ENCODE peak calls at places on chromosome 17, in eight cellular contexts. C is stomach, E is kidney epithelial cell, K is brain microvascular endothelial cell, P is body of pancreas, U is adrenal gland, M is fibroblast of the aortic adventitia, Q is RWPE1. V is an unnamed sample.

GRCh38 chr17:12320286-12320685 is 299.6 kb downstream of the MAP2K4 start:
- DNase-seq in C (no peak), E (no peak), K (peak), P (no peak), U (no peak), M (no peak), Q (no peak), V (peak)

GRCh38 chr17:14919049-14919545 is 346.0 kb downstream of the PMP22 start:
- DNase-seq in C (no peak), E (no peak), K (no peak), P (no peak), U (no peak), M (no peak), Q (no peak), V (no peak)

GRCh38 chr17:17514993-17515920 is 19.1 kb upstream of the RASD1 start:
- DNase-seq in C (no peak), E (peak), K (no peak), P (no peak), U (no peak), M (peak), Q (no peak), V (peak)

GRCh38 chr17:75679706-75680201 is 12.6 kb downstream of the SAP30BP start:
- DNase-seq in C (peak), E (no peak), K (no peak), P (peak), U (peak), M (no peak), Q (peak), V (peak)

GRCh38 chr17:12659500-12659899 is 6.2 kb upstream of the MYOCD start:
- DNase-seq in C (no peak), E (peak), K (peak), P (no peak), U (no peak), M (peak), Q (no peak), V (peak)

GRCh38 chr17:76598004-76598439 is 12.4 kb upstream of the ST6GALNAC2 start:
- DNase-seq in C (no peak), E (no peak), K (no peak), P (peak), U (no peak), M (no peak), Q (no peak), V (no peak)

GRCh38 chr17:1331708-1332107 is 52.2 kb downstream of the TRARG1 start:
- DNase-seq in C (no peak), E (no peak), K (no peak), P (no peak), U (no peak), M (no peak), Q (no peak), V (no peak)

GRCh38 chr17:55717898-55718735 is 4.5 kb downstream of the TMEM100 start:
- DNase-seq in C (peak), E (peak), K (peak), P (peak), U (peak), M (peak), Q (peak), V (peak)

GRCh38 chr17:41762841-41763240 is 23.7 kb downstream of the JUP start:
- DNase-seq in C (no peak), E (no peak), K (no peak), P (no peak), U (no peak), M (no peak), Q (no peak), V (no peak)

GRCh38 chr17:76492989-76493501 is 8.2 kb downstream of the RHBDF2 start:
- DNase-seq in C (peak), E (no peak), K (peak), P (peak), U (peak), M (peak), Q (peak), V (peak)

GRCh38 chr17:78823282-78824046 is 17.1 kb downstream of the USP36 start:
- DNase-seq in C (no peak), E (no peak), K (no peak), P (no peak), U (no peak), M (no peak), Q (no peak), V (no peak)

GRCh38 chr17:50117202-50118040 is 12.5 kb downstream of the SAMD14 start:
- DNase-seq in C (peak), E (no peak), K (no peak), P (peak), U (peak), M (peak), Q (peak), V (peak)

DNA sequence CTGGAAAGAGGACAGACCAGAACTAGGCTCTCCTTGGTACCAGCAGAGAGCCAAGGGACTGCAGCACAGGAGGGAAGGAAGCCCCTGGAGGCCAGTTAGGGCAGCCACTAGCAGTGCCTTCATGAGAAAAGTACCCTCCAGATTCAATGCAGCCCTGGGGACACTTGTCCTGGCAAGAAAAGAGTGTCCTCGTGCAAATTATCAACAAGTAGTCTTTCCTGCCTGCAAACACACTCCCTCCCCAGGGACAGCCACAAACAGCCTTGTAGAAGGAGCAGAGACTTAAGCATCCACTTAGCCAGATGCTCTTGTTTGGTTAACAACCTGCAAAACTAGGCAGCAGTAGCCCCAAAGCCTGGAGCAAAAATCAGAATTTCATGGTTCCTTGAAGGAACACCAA is 24.3 kb downstream of the CENPV start:
- DNase-seq in C (no peak), E (no peak), K (no peak), P (no peak), U (no peak), M (no peak), Q (no peak), V (peak)
- TF ChIP-seq CTCF in C (no peak), E (peak), K (peak), P (no peak), U (no peak), M (peak), Q (no peak), V (peak)

DNA sequence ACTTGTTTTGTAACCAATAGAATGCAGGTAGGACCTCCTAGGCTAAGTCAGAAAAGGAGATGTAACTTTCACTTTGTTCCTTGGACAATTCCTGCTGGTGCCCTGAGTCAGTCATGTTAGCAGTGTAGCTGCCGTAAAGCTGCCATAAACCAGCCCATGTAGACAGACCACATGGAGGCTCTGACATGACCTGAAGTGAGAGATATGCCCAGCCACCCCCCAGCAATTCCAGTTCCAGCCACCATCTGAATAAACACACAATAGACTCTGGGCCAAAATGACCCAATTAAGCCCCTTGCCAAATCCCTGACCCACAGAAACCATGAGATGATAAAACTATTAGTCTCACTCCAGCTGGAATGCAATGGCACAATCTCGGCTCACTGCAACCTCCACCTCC is 20.6 kb downstream of the SMURF2 start:
- DNase-seq in C (no peak), E (no peak), K (peak), P (peak), U (peak), M (peak), Q (no peak), V (peak)
- TF ChIP-seq CTCF in C (no peak), E (no peak), K (peak), P (no peak), U (no peak), M (peak), Q (no peak), V (no peak)

GRCh38 chr17:40443196-40443987 is at the start of gene IGFBP4:
- DNase-seq in C (peak), E (peak), K (no peak), P (peak), U (peak), M (peak), Q (peak), V (peak)
- TF ChIP-seq CTCF in C (no peak), E (peak), K (peak), P (no peak), U (no peak), M (no peak), Q (peak), V (peak)

GRCh38 chr17:44414394-44415155 is 25.1 kb upstream of the ITGA2B start:
- DNase-seq in C (no peak), E (no peak), K (no peak), P (no peak), U (no peak), M (no peak), Q (no peak), V (no peak)

GRCh38 chr17:44408786-44409185 is 19.3 kb upstream of the ITGA2B start:
- DNase-seq in C (no peak), E (no peak), K (no peak), P (no peak), U (no peak), M (no peak), Q (no peak), V (no peak)

GRCh38 chr17:44409309-44410028 is 20.0 kb upstream of the ITGA2B start:
- DNase-seq in C (no peak), E (no peak), K (no peak), P (no peak), U (no peak), M (no peak), Q (no peak), V (no peak)
- TF ChIP-seq CTCF in C (no peak), E (no peak), K (no peak), P (no peak), U (no peak), M (no peak), Q (no peak), V (peak)

DNA sequence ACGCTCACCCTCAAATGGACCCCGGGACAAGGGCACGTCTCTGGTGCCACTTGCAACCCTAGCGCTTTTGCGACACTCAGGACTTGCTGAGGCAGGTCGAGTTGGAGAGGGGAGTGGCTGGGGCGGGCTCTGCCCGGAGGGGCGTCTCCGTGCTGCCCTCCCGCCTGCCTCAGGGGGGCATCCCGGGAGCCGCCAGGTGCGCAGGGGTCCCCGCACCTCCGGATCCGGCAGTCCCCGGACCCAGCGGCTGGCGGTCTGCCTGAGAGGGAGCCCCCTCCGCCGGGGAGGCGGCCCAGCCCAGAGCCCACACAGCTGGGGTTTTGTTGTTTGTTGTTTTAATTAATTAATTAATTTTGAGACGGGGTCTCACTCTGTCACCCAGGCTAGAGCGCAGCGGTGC is at the start of gene SLC52A1:
- DNase-seq in C (no peak), E (no peak), K (no peak), P (no peak), U (no peak), M (no peak), Q (no peak), V (no peak)
- TF ChIP-seq CTCF in C (no peak), E (no peak), K (no peak), P (no peak), U (no peak), M (no peak), Q (no peak), V (no peak)

GRCh38 chr17:8574687-8575086 is 55.8 kb downstream of the MYH10 start:
- DNase-seq in C (no peak), E (no peak), K (no peak), P (no peak), U (no peak), M (peak), Q (no peak), V (no peak)
- TF ChIP-seq CTCF in C (no peak), E (peak), K (peak), P (no peak), U (no peak), M (peak), Q (no peak), V (peak)

GRCh38 chr17:35765086-35765710 is 4.5 kb downstream of the C17orf50 start:
- DNase-seq in C (no peak), E (no peak), K (no peak), P (no peak), U (no peak), M (no peak), Q (no peak), V (no peak)

GRCh38 chr17:35765731-35766488 is 5.2 kb downstream of the C17orf50 start:
- DNase-seq in C (no peak), E (no peak), K (no peak), P (no peak), U (no peak), M (no peak), Q (no peak), V (no peak)

GRCh38 chr17:35768796-35769195 is 8.1 kb downstream of the C17orf50 start:
- DNase-seq in C (no peak), E (no peak), K (no peak), P (no peak), U (no peak), M (no peak), Q (no peak), V (no peak)

GRCh38 chr17:35766489-35766877 is 5.8 kb downstream of the C17orf50 start:
- DNase-seq in C (no peak), E (no peak), K (no peak), P (no peak), U (no peak), M (no peak), Q (no peak), V (no peak)

DNA sequence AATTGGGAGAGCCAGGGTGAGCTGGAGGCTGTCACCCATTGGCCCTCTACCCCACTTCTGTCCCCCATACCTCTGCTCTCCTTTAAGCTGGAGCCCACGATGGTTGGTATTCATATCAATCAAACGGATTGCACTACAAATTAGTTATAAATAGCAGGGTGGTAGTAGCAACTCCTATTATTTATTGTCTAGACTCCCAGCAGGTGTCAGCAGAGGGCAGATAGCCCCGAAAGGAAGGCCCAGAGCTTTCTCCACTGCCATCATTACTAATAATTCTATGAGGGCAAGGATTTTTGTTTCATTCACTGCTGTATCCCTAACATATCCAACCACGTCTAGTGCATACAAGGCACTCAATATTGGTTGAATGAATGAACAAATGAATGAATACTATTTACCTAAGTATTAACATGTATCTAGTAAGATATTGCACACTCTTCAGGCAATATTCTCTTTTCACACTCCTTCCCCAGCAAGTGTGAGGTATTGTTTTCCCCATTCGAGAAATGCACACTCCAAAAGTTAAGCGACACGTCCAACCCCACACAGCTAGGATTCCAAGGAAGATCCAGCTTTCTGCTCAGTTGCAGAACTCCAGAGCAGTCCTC is 6.3 kb downstream of the C17orf50 start:
- DNase-seq in C (peak), E (no peak), K (no peak), P (peak), U (peak), M (peak), Q (peak), V (peak)
- TF ChIP-seq CTCF in C (no peak), E (peak), K (peak), P (peak), U (peak), M (peak), Q (peak), V (peak)

GRCh38 chr17:64081802-64082799 is 47.8 kb downstream of the ERN1 start:
- DNase-seq in C (no peak), E (peak), K (peak), P (no peak), U (no peak), M (peak), Q (peak), V (peak)
- TF ChIP-seq CTCF in C (no peak), E (no peak), K (peak), P (no peak), U (no peak), M (no peak), Q (no peak), V (no peak)